ENCODE peak calls at places on chromosomes 13 and 19, in nine cellular contexts. Z is cardiac muscle cell; P is posterior cingulate gyrus; V is neural crest cell; Q is stimulated activated CD4-positive, alpha-beta T cell treated with anti-CD3 and anti-CD28 coated beads, Interleukin-1b, Interleukin-23, amount 100 ng/mL, for 1 hour; S is NAMALWA; G is lower lobe of right lung; U is fibroblast of mammary gland; C is posterior vena cava. B is an unnamed sample.
A peak's percentile ranks its signal among the peaks of the same experiment; 100 is the strongest.

GRCh38 chr13:107450931-107451330 is 764.4 kb downstream of the LIG4 start:
- DNase-seq in Z (no peak), P (no peak), V (no peak), Q (no peak), S (no peak), G (no peak), U (peak; percentile 79), C (peak; percentile 84), B (no peak)

GRCh38 chr13:103033999-103034398 is 32.2 kb downstream of the SLC10A2 start:
- DNase-seq in Z (no peak), P (no peak), V (no peak), Q (no peak), S (peak; percentile 73), G (no peak), U (no peak), C (no peak), B (no peak)

GRCh38 chr19:35757231-35757748 is 461 bp upstream of the HSPB6 start:
- DNase-seq in Z (peak; percentile 73), P (peak; percentile 36), V (no peak), Q (no peak), S (no peak), G (no peak), U (peak; percentile 98), C (peak; percentile 98), B (no peak)

GRCh38 chr13:32829676-32830091 is 186.5 kb upstream of the KL start:
- DNase-seq in Z (no peak), P (no peak), V (no peak), Q (no peak), S (no peak), G (no peak), U (peak; percentile 47), C (no peak), B (no peak)

GRCh38 chr13:108322206-108322824 is 52.8 kb downstream of the TNFSF13B start:
- DNase-seq in Z (peak; percentile 66), P (no peak), V (no peak), Q (no peak), S (peak; percentile 70), G (no peak), U (peak; percentile 60), C (no peak), B (no peak)

GRCh38 chr19:47377208-47377701 is 28.1 kb downstream of the DHX34 start:
- DNase-seq in Z (no peak), P (peak; percentile 43), V (no peak), Q (no peak), S (no peak), G (no peak), U (no peak), C (no peak), B (no peak)

GRCh38 chr13:100535401-100536135 is 53.0 kb downstream of the GGACT start:
- DNase-seq in Z (no peak), P (no peak), V (no peak), Q (no peak), S (no peak), G (no peak), U (peak; percentile 55), C (no peak), B (no peak)

GRCh38 chr19:547836-548720 is 4.2 kb downstream of the GZMM start:
- DNase-seq in Z (no peak), P (no peak), V (no peak), Q (no peak), S (no peak), G (no peak), U (no peak), C (no peak), B (no peak)

GRCh38 chr13:26424181-26424580 is 133.3 kb upstream of the WASF3 start:
- DNase-seq in Z (no peak), P (no peak), V (no peak), Q (no peak), S (no peak), G (no peak), U (no peak), C (no peak), B (no peak)

GRCh38 chr13:60583911-60584753 is 187.1 kb downstream of the TDRD3 start:
- DNase-seq in Z (no peak), P (no peak), V (no peak), Q (no peak), S (peak; percentile 19), G (no peak), U (peak; percentile 94), C (no peak), B (no peak)

GRCh38 chr19:31149306-31149975 is 199.8 kb downstream of the TSHZ3 start:
- DNase-seq in Z (no peak), P (no peak), V (no peak), Q (no peak), S (no peak), G (no peak), U (no peak), C (no peak), B (no peak)

GRCh38 chr19:56348289-56348877 is 33.7 kb upstream of the ZSCAN5A start:
- DNase-seq in Z (no peak), P (no peak), V (no peak), Q (no peak), S (peak; percentile 68), G (no peak), U (peak; percentile 15), C (no peak), B (no peak)

GRCh38 chr13:25377244-25377962 is 5.6 kb downstream of the ATP8A2 start:
- DNase-seq in Z (peak; percentile 54), P (no peak), V (no peak), Q (no peak), S (no peak), G (no peak), U (no peak), C (no peak), B (no peak)

GRCh38 chr13:95226051-95226450 is 75.2 kb downstream of the ABCC4 start:
- DNase-seq in Z (no peak), P (no peak), V (no peak), Q (no peak), S (no peak), G (no peak), U (no peak), C (no peak), B (no peak)

GRCh38 chr19:34391813-34392212 is 12.4 kb upstream of the PDCD2L start:
- DNase-seq in Z (no peak), P (no peak), V (no peak), Q (no peak), S (no peak), G (no peak), U (no peak), C (no peak), B (no peak)

B was measured in NCI-H1436 treated with DMSO at 0.1 percent for 48 hours.